ENCODE peak calls at places on chromosome X, in four cellular contexts. H, J, D and A are unnamed samples.

GRCh38 chrX:125475482-125475881 is 155.8 kb downstream of the TEX13C start:
- DNase-seq in H (no peak), J (no peak), D (no peak), A (no peak)

GRCh38 chrX:16592194-16592770 is 57.7 kb upstream of the S100G start:
- DNase-seq in H (no peak), J (no peak), D (no peak), A (no peak)

GRCh38 chrX:16914058-16914457 is 32.4 kb upstream of the REPS2 start:
- DNase-seq in H (no peak), J (no peak), D (no peak), A (no peak)

GRCh38 chrX:150310417-150310816 is 52.7 kb upstream of the MAMLD1 start:
- DNase-seq in H (no peak), J (no peak), D (no peak), A (no peak)

GRCh38 chrX:148049441-148049840 is 68.3 kb downstream of the FMR1NB start:
- DNase-seq in H (peak), J (no peak), D (peak), A (peak)

GRCh38 chrX:35046646-35047231 is 104.1 kb downstream of the FAM47B start:
- DNase-seq in H (no peak), J (no peak), D (no peak), A (peak)

GRCh38 chrX:23784487-23785301 is 1.7 kb downstream of the SAT1 start:
- DNase-seq in H (peak), J (no peak), D (no peak), A (peak)

GRCh38 chrX:70301716-70302115 is 11.8 kb downstream of the KIF4A start:
- DNase-seq in H (no peak), J (no peak), D (no peak), A (peak)

GRCh38 chrX:71604141-71604540 is 14.2 kb downstream of the CXCR3 start:
- DNase-seq in H (no peak), J (no peak), D (no peak), A (no peak)

GRCh38 chrX:109959356-109959871 is 43.5 kb upstream of the TMEM164 start:
- DNase-seq in H (peak), J (no peak), D (no peak), A (no peak)
- TF ChIP-seq EZH2 in H (no peak), J (no peak), D (no peak), A (no peak)

GRCh38 chrX:153935326-153935851 is 552 bp upstream of the NAA10 start:
- DNase-seq in H (peak), J (no peak), D (no peak), A (no peak)
- TF ChIP-seq POLR2AphosphoS5 in H (no peak), J (no peak), D (no peak), A (no peak)

DNA sequence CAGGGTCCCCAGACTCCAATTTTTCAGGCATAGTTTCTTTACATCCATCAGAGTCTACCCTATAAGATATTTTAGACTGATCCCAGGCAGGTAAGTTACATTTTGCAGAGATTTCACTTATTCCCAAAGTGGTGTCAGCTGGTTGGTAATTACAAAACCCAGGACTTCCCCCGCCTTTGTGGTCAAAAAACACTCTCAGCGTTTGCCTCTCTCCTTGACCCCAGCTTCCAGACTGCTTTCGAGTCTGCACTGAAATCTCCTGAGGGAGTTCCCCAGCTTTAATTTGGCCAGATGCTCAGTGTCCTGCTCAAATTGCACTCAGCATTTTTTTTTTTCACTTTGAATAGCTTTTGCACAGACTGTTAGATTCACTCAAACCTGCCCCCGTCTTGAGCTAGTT is 11.2 kb upstream of the AMOT start:
- DNase-seq in H (no peak), J (no peak), D (no peak), A (no peak)
- TF ChIP-seq JUN in H (no peak), J (no peak), D (no peak), A (no peak)

DNA sequence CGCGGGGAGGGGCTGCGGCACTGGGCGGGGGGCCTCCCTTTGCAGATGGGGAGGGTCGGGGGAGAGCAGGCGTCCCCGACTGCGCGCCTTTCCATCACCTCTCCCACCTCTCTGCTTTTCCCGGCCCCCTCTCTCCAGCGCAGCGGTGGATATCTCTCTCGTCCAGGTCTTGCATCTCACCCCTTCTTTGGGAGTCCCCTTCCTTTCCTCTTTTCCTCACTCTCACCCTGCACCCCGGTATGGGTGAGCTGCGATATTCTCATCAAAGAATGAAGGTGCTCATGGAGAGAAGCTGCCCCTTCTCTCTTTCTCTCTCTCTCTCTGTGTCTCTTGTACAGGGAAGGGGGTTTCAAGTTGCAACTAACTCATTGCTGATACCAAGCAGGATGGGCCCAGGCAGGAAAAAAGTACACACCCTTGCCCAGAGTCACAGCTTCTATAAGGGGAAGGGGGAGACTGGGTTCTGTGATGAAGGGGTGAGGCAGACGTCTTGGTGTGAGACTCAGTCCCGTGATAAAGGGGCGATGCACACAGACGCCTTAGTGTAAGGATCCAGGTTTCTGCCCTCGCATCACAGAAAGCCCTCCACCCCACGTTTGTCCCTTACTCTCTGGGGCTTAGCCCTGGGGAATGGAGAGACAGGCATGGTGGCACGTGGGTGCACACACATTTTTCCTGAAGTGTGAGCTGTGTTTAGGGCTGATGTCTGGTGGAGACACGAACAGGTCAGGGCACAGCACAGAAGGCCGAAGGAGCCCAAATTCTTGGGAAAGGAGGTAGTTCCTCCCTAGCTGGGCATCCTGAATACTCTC is 84.1 kb upstream of the DHRSX start:
- DNase-seq in H (no peak), J (no peak), D (no peak), A (no peak)
- TF ChIP-seq EZH2 in H (no peak), J (peak), D (no peak), A (no peak)